ENCODE peak calls at places on chromosomes 13 and 19, in seven cellular contexts. One of them, this sample, is unnamed.

GRCh38 chr13:108200781-108201398 is 14.4 kb downstream of the LIG4 start:
- DNase-seq in transverse colon: no peak
- DNase-seq in suprapubic skin: no peak
- DNase-seq in stomach: no peak
- DNase-seq in tibial nerve: no peak
- DNase-seq in K562: no peak
- DNase-seq in upper lobe of left lung: no peak
- DNase-seq in this sample: no peak

GRCh38 chr13:100980171-100980570 is 305.6 kb upstream of the TMTC4 start:
- DNase-seq in transverse colon: no peak
- DNase-seq in stomach: no peak
- DNase-seq in suprapubic skin: no peak
- DNase-seq in K562: no peak
- DNase-seq in tibial nerve: no peak
- DNase-seq in upper lobe of left lung: no peak
- DNase-seq in this sample: no peak

GRCh38 chr13:46405457-46405856 is 18.4 kb upstream of the RUBCNL start:
- DNase-seq in transverse colon: no peak
- DNase-seq in upper lobe of left lung: no peak
- DNase-seq in K562: peak
- DNase-seq in suprapubic skin: no peak
- DNase-seq in tibial nerve: no peak
- DNase-seq in stomach: no peak
- DNase-seq in this sample: no peak

GRCh38 chr13:94217370-94217769 is 262.1 kb downstream of the DCT start:
- DNase-seq in transverse colon: no peak
- DNase-seq in K562: no peak
- DNase-seq in tibial nerve: no peak
- DNase-seq in upper lobe of left lung: no peak
- DNase-seq in suprapubic skin: no peak
- DNase-seq in stomach: no peak
- DNase-seq in this sample: no peak

GRCh38 chr19:5949792-5950305 is 28.1 kb downstream of the RANBP3 start:
- DNase-seq in K562: no peak
- DNase-seq in upper lobe of left lung: peak
- DNase-seq in transverse colon: no peak
- DNase-seq in stomach: peak
- DNase-seq in tibial nerve: no peak
- DNase-seq in suprapubic skin: no peak
- DNase-seq in this sample: no peak

GRCh38 chr13:110663491-110663890 is 42.4 kb downstream of the CARS2 start:
- DNase-seq in upper lobe of left lung: no peak
- DNase-seq in suprapubic skin: no peak
- DNase-seq in K562: no peak
- DNase-seq in stomach: no peak
- DNase-seq in transverse colon: no peak
- DNase-seq in tibial nerve: no peak
- DNase-seq in this sample: no peak

GRCh38 chr19:48659768-48660167 is 13.0 kb downstream of the NTN5 start:
- DNase-seq in stomach: no peak
- DNase-seq in upper lobe of left lung: peak
- DNase-seq in transverse colon: no peak
- DNase-seq in suprapubic skin: no peak
- DNase-seq in tibial nerve: no peak
- DNase-seq in K562: no peak
- DNase-seq in this sample: no peak

GRCh38 chr13:77779461-77780272 is 82.2 kb downstream of the SLAIN1 start:
- DNase-seq in suprapubic skin: no peak
- DNase-seq in upper lobe of left lung: peak
- DNase-seq in K562: peak
- DNase-seq in tibial nerve: no peak
- DNase-seq in stomach: peak
- DNase-seq in transverse colon: peak
- DNase-seq in this sample: no peak

GRCh38 chr19:11659612-11660011 is 62.3 kb downstream of the ZNF627 start:
- DNase-seq in upper lobe of left lung: no peak
- DNase-seq in transverse colon: no peak
- DNase-seq in stomach: no peak
- DNase-seq in tibial nerve: no peak
- DNase-seq in suprapubic skin: no peak
- DNase-seq in K562: peak
- DNase-seq in this sample: no peak

GRCh38 chr13:101917833-101918755 is 465.6 kb downstream of the ITGBL1 start:
- DNase-seq in suprapubic skin: no peak
- DNase-seq in upper lobe of left lung: no peak
- DNase-seq in transverse colon: no peak
- DNase-seq in tibial nerve: no peak
- DNase-seq in stomach: no peak
- DNase-seq in K562: no peak
- DNase-seq in this sample: no peak

GRCh38 chr13:106555631-106556328 is 12.2 kb downstream of the ARGLU1 start:
- DNase-seq in upper lobe of left lung: no peak
- DNase-seq in suprapubic skin: no peak
- DNase-seq in K562: no peak
- DNase-seq in tibial nerve: no peak
- DNase-seq in stomach: no peak
- DNase-seq in transverse colon: no peak
- DNase-seq in this sample: no peak

GRCh38 chr13:110780410-110780809 is 66.9 kb downstream of the ING1 start:
- DNase-seq in suprapubic skin: no peak
- DNase-seq in stomach: no peak
- DNase-seq in tibial nerve: no peak
- DNase-seq in upper lobe of left lung: no peak
- DNase-seq in transverse colon: no peak
- DNase-seq in K562: no peak
- DNase-seq in this sample: no peak

GRCh38 chr13:35804901-35805300 is 326.3 kb downstream of the DCLK1 start:
- DNase-seq in transverse colon: no peak
- DNase-seq in tibial nerve: no peak
- DNase-seq in suprapubic skin: no peak
- DNase-seq in upper lobe of left lung: no peak
- DNase-seq in K562: no peak
- DNase-seq in stomach: no peak
- DNase-seq in this sample: no peak

GRCh38 chr13:112777637-112778406 is 88.0 kb downstream of the ATP11A start:
- DNase-seq in tibial nerve: no peak
- DNase-seq in suprapubic skin: peak
- DNase-seq in K562: no peak
- DNase-seq in stomach: peak
- DNase-seq in upper lobe of left lung: no peak
- DNase-seq in transverse colon: no peak
- DNase-seq in this sample: no peak

GRCh38 chr13:112931028-112931934 is 37.7 kb upstream of the MCF2L start:
- DNase-seq in transverse colon: peak
- DNase-seq in tibial nerve: no peak
- DNase-seq in suprapubic skin: no peak
- DNase-seq in upper lobe of left lung: peak
- DNase-seq in stomach: no peak
- DNase-seq in K562: peak
- DNase-seq in this sample: peak

GRCh38 chr13:23610187-23610576 is 40.0 kb downstream of the TNFRSF19 start:
- DNase-seq in transverse colon: no peak
- DNase-seq in upper lobe of left lung: no peak
- DNase-seq in suprapubic skin: no peak
- DNase-seq in K562: no peak
- DNase-seq in stomach: no peak
- DNase-seq in tibial nerve: no peak
- DNase-seq in this sample: no peak

GRCh38 chr19:14650161-14650560 is 24.5 kb downstream of the ADGRE3 start:
- DNase-seq in upper lobe of left lung: no peak
- DNase-seq in K562: no peak
- DNase-seq in stomach: no peak
- DNase-seq in transverse colon: no peak
- DNase-seq in tibial nerve: no peak
- DNase-seq in suprapubic skin: no peak
- DNase-seq in this sample: no peak

GRCh38 chr19:38784224-38784623 is 4.8 kb upstream of the LGALS7B start:
- DNase-seq in upper lobe of left lung: no peak
- DNase-seq in transverse colon: no peak
- DNase-seq in K562: no peak
- DNase-seq in suprapubic skin: no peak
- DNase-seq in stomach: no peak
- DNase-seq in tibial nerve: no peak
- DNase-seq in this sample: no peak

GRCh38 chr19:14073232-14073924 is 792 bp downstream of the MISP3 start:
- DNase-seq in upper lobe of left lung: peak
- DNase-seq in transverse colon: peak
- DNase-seq in suprapubic skin: no peak
- DNase-seq in tibial nerve: no peak
- DNase-seq in K562: peak
- DNase-seq in stomach: peak
- DNase-seq in this sample: peak

GRCh38 chr13:30934381-30934780 is 1.9 kb downstream of the TEX26 start:
- DNase-seq in upper lobe of left lung: no peak
- DNase-seq in transverse colon: no peak
- DNase-seq in K562: no peak
- DNase-seq in tibial nerve: no peak
- DNase-seq in stomach: no peak
- DNase-seq in suprapubic skin: no peak
- DNase-seq in this sample: no peak

GRCh38 chr13:96284971-96285370 is 195.1 kb downstream of the HS6ST3 start:
- DNase-seq in K562: no peak
- DNase-seq in transverse colon: no peak
- DNase-seq in suprapubic skin: no peak
- DNase-seq in stomach: no peak
- DNase-seq in upper lobe of left lung: no peak
- DNase-seq in tibial nerve: no peak
- DNase-seq in this sample: no peak

GRCh38 chr19:38892841-38893240 is 6.6 kb downstream of the SIRT2 start:
- DNase-seq in tibial nerve: no peak
- DNase-seq in upper lobe of left lung: no peak
- DNase-seq in K562: no peak
- DNase-seq in suprapubic skin: no peak
- DNase-seq in transverse colon: no peak
- DNase-seq in stomach: no peak
- DNase-seq in this sample: no peak

GRCh38 chr19:49691243-49692101 is 556 bp downstream of the CPT1C start:
- DNase-seq in tibial nerve: no peak
- DNase-seq in K562: no peak
- DNase-seq in stomach: no peak
- DNase-seq in suprapubic skin: no peak
- DNase-seq in transverse colon: no peak
- DNase-seq in upper lobe of left lung: no peak
- DNase-seq in this sample: no peak

GRCh38 chr13:33633701-33634525 is 184.0 kb upstream of the RFC3 start:
- DNase-seq in tibial nerve: no peak
- DNase-seq in suprapubic skin: no peak
- DNase-seq in upper lobe of left lung: no peak
- DNase-seq in transverse colon: no peak
- DNase-seq in K562: no peak
- DNase-seq in stomach: no peak
- DNase-seq in this sample: no peak

GRCh38 chr19:15282311-15282705 is 50.0 kb downstream of the BRD4 start:
- DNase-seq in K562: no peak
- DNase-seq in stomach: no peak
- DNase-seq in tibial nerve: no peak
- DNase-seq in suprapubic skin: no peak
- DNase-seq in transverse colon: no peak
- DNase-seq in upper lobe of left lung: no peak
- DNase-seq in this sample: no peak

GRCh38 chr13:35332134-35332533 is 144.4 kb downstream of the MAB21L1 start:
- DNase-seq in transverse colon: no peak
- DNase-seq in stomach: no peak
- DNase-seq in suprapubic skin: no peak
- DNase-seq in tibial nerve: no peak
- DNase-seq in K562: no peak
- DNase-seq in upper lobe of left lung: no peak
- DNase-seq in this sample: no peak

GRCh38 chr13:80469841-80470378 is 129.0 kb upstream of the SPRY2 start:
- DNase-seq in tibial nerve: peak
- DNase-seq in upper lobe of left lung: peak
- DNase-seq in suprapubic skin: peak
- DNase-seq in transverse colon: peak
- DNase-seq in K562: no peak
- DNase-seq in stomach: no peak
- DNase-seq in this sample: peak
- TF ChIP-seq EP300 in tibial nerve: peak
- TF ChIP-seq EP300 in upper lobe of left lung: peak
- TF ChIP-seq EP300 in suprapubic skin: no peak
- TF ChIP-seq EP300 in transverse colon: peak
- TF ChIP-seq EP300 in K562: no peak
- TF ChIP-seq EP300 in stomach: peak
- TF ChIP-seq EP300 in this sample: peak

DNA sequence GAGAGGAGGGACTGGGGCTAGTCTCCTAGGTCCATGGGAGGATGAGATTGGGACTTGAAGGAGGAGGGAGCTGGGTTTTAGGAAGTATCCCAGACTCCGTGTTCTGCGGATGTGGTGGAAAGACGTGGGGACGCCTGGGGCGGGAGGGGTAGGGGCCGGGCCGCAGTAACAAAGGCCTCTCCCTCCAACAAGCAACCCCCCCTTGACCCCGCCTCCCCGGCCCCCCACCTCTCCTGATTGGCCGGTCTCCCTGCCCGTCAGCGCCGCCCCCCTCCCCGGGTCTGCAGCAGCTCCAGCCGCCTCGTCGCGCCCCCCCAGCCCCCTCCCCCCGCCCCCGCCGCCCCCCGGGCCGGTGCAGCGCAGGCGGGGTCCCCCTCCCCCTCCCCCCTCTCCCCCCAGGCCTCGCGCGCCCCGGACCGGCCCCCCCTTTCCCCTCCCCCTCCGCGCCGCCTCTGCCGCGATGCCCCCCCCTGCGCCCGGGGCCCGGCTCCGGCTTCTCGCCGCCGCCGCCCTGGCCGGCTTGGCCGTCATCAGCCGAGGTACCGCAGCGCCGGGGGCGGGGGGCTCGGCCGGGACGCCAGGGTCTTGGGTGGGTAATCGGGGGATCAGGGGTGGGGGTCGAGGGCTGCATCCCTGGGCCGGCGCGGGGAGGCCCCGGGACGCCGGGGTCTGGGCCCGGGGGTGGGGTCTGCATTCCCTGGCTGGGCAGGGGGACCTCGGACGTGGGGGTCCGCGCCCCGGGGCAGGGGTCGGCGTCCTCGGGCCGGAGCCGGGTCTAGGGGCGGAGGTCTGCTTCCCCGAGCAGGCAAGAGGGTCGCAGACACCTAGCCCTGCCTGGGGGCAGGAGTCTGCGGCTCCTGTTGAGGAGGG is at the start of gene IGLON5:
- DNase-seq in suprapubic skin: no peak
- DNase-seq in K562: no peak
- DNase-seq in upper lobe of left lung: no peak
- DNase-seq in tibial nerve: no peak
- DNase-seq in transverse colon: no peak
- DNase-seq in stomach: no peak
- DNase-seq in this sample: no peak
- H3K4me3 ChIP-seq in suprapubic skin: no peak
- H3K4me3 ChIP-seq in K562: no peak
- H3K4me3 ChIP-seq in upper lobe of left lung: no peak
- H3K4me3 ChIP-seq in tibial nerve: no peak
- H3K4me3 ChIP-seq in transverse colon: no peak
- H3K4me3 ChIP-seq in stomach: no peak
- H3K4me3 ChIP-seq in this sample: no peak

GRCh38 chr13:80126382-80127068 is 214.4 kb downstream of the SPRY2 start:
- DNase-seq in tibial nerve: no peak
- DNase-seq in stomach: no peak
- DNase-seq in upper lobe of left lung: no peak
- DNase-seq in K562: no peak
- DNase-seq in transverse colon: no peak
- DNase-seq in suprapubic skin: no peak
- DNase-seq in this sample: no peak
- TF ChIP-seq EP300 in tibial nerve: no peak
- TF ChIP-seq EP300 in stomach: no peak
- TF ChIP-seq EP300 in upper lobe of left lung: no peak
- TF ChIP-seq EP300 in K562: no peak
- TF ChIP-seq EP300 in transverse colon: no peak
- TF ChIP-seq EP300 in suprapubic skin: no peak
- TF ChIP-seq EP300 in this sample: no peak

GRCh38 chr13:52009985-52010384 is 1.3 kb downstream of the ATP7B start:
- DNase-seq in K562: peak
- DNase-seq in transverse colon: no peak
- DNase-seq in upper lobe of left lung: no peak
- DNase-seq in tibial nerve: no peak
- DNase-seq in suprapubic skin: no peak
- DNase-seq in stomach: no peak
- DNase-seq in this sample: no peak
- H3K4me3 ChIP-seq in K562: peak
- H3K4me3 ChIP-seq in transverse colon: no peak
- H3K4me3 ChIP-seq in upper lobe of left lung: no peak
- H3K4me3 ChIP-seq in tibial nerve: no peak
- H3K4me3 ChIP-seq in suprapubic skin: no peak
- H3K4me3 ChIP-seq in stomach: no peak
- H3K4me3 ChIP-seq in this sample: no peak